ENCODE peak calls at places on chromosome 17, in seven cellular contexts. M is thoracic aorta; I is osteoblast; O is ACHN; E is GM03348; Q is activated effector memory CD4-positive, alpha-beta T cell treated with Interleukin-2 at 50 U/mL for 16 hours; A is lung microvascular endothelial cell. K is an unnamed sample.

GRCh38 chr17:47687748-47688147 is 6.2 kb upstream of the TBKBP1 start:
- DNase-seq in M (no peak), I (peak; percentile 84), O (peak; percentile 22), E (no peak), Q (no peak), A (no peak), K (no peak)

GRCh38 chr17:80789356-80789902 is 202.2 kb upstream of the CHMP6 start:
- DNase-seq in M (peak; percentile 35), I (peak; percentile 95), O (peak; percentile 73), E (peak; percentile 90), Q (no peak), A (peak; percentile 84), K (peak; percentile 92)

GRCh38 chr17:34656801-34657200 is 77.4 kb downstream of the TMEM132E start:
- DNase-seq in M (no peak), I (no peak), O (no peak), E (no peak), Q (no peak), A (no peak), K (no peak)

GRCh38 chr17:34769049-34769448 is 189.7 kb downstream of the TMEM132E start:
- DNase-seq in M (no peak), I (no peak), O (no peak), E (no peak), Q (no peak), A (no peak), K (no peak)

GRCh38 chr17:39799395-39799794 is 61.7 kb downstream of the GRB7 start:
- DNase-seq in M (no peak), I (no peak), O (no peak), E (no peak), Q (no peak), A (no peak), K (no peak)

GRCh38 chr17:77849203-77849602 is 109.3 kb upstream of the TNRC6C start:
- DNase-seq in M (no peak), I (no peak), O (no peak), E (no peak), Q (no peak), A (no peak), K (no peak)

GRCh38 chr17:4006745-4007211 is 42.5 kb upstream of the ATP2A3 start:
- DNase-seq in M (no peak), I (peak; percentile 74), O (no peak), E (no peak), Q (no peak), A (no peak), K (no peak)

GRCh38 chr17:78865682-78866390 is 25.2 kb upstream of the USP36 start:
- DNase-seq in M (peak; percentile 38), I (peak; percentile 93), O (peak; percentile 85), E (peak; percentile 71), Q (peak; percentile 38), A (peak; percentile 86), K (peak; percentile 81)

GRCh38 chr17:49022391-49022941 is 25.3 kb downstream of the IGF2BP1 start:
- DNase-seq in M (no peak), I (peak; percentile 54), O (peak; percentile 80), E (peak; percentile 89), Q (no peak), A (peak; percentile 77), K (peak; percentile 83)

GRCh38 chr17:50589112-50589712 is 28.7 kb downstream of the CACNA1G start:
- DNase-seq in M (no peak), I (no peak), O (no peak), E (no peak), Q (no peak), A (no peak), K (no peak)

GRCh38 chr17:55348749-55349354 is 72.8 kb downstream of the MMD start:
- DNase-seq in M (no peak), I (no peak), O (peak; percentile 49), E (peak; percentile 61), Q (peak; percentile 28), A (peak; percentile 59), K (peak; percentile 83)

GRCh38 chr17:42653179-42654124 is 5.6 kb upstream of the TUBG2 start:
- DNase-seq in M (no peak), I (peak; percentile 93), O (no peak), E (peak; percentile 82), Q (no peak), A (no peak), K (peak; percentile 31)

GRCh38 chr17:76134911-76135809 is 5.9 kb downstream of the FOXJ1 start:
- DNase-seq in M (no peak), I (peak; percentile 83), O (no peak), E (no peak), Q (no peak), A (no peak), K (no peak)

GRCh38 chr17:57531078-57531477 is 214.0 kb downstream of the CCDC182 start:
- DNase-seq in M (no peak), I (no peak), O (no peak), E (no peak), Q (no peak), A (no peak), K (no peak)

GRCh38 chr17:66002807-66003206 is 189.1 kb downstream of the CEP112 start:
- DNase-seq in M (no peak), I (no peak), O (no peak), E (no peak), Q (no peak), A (peak; percentile 7), K (no peak)

GRCh38 chr17:2688351-2689342 is 22.9 kb downstream of the CLUH start:
- DNase-seq in M (no peak), I (peak; percentile 80), O (no peak), E (peak; percentile 11), Q (no peak), A (no peak), K (no peak)

GRCh38 chr17:81960130-81960958 is 643 bp downstream of the NOTUM start:
- DNase-seq in M (no peak), I (peak; percentile 82), O (no peak), E (no peak), Q (no peak), A (no peak), K (no peak)

GRCh38 chr17:75633484-75634375 is 496 bp downstream of the SMIM5 start:
- DNase-seq in M (peak; percentile 38), I (peak; percentile 100), O (peak; percentile 91), E (peak; percentile 95), Q (peak; percentile 25), A (peak; percentile 87), K (peak; percentile 94)

GRCh38 chr17:60601443-60602384 is 1.7 kb downstream of the PPM1D start:
- DNase-seq in M (no peak), I (peak; percentile 81), O (peak; percentile 84), E (peak; percentile 83), Q (no peak), A (peak; percentile 93), K (peak; percentile 88)

GRCh38 chr17:60036796-60037677 is 41.7 kb downstream of the HEATR6 start:
- DNase-seq in M (no peak), I (peak; percentile 81), O (peak; percentile 75), E (peak; percentile 88), Q (peak; percentile 52), A (peak; percentile 80), K (peak; percentile 88)

GRCh38 chr17:6567528-6568185 is 11.3 kb upstream of the PITPNM3 start:
- DNase-seq in M (no peak), I (peak; percentile 90), O (no peak), E (no peak), Q (no peak), A (no peak), K (peak; percentile 43)